ENCODE peak calls at places on chromosomes 4 and X, in five cellular contexts. N is Karpas-422, L is GM23338, O is OCI-LY7, M is HepG2. K is an unnamed sample.

GRCh38 chrX:105610401-105610800 is 211.9 kb upstream of the NRK start:
- DNase-seq in N (no peak), O (no peak), L (no peak), M (no peak), K (peak; percentile 35)

GRCh38 chr4:187603093-187603395 is 392.5 kb upstream of the ZFP42 start:
- DNase-seq in O (no peak), M (no peak), N (no peak), L (no peak), K (no peak)

GRCh38 chrX:8586953-8587352 is 122.3 kb downstream of the VCX3B start:
- DNase-seq in L (no peak), M (no peak), N (no peak), O (no peak), K (no peak)

GRCh38 chr4:179195887-179196286 is 1753.7 kb upstream of the AGA start:
- DNase-seq in M (no peak), O (no peak), L (no peak), N (no peak), K (no peak)

GRCh38 chrX:37755073-37755472 is 24.8 kb upstream of the CYBB start:
- DNase-seq in N (peak; percentile 78), M (no peak), O (peak; percentile 86), L (no peak), K (no peak)

GRCh38 chr4:1055721-1056590 is 44.5 kb downstream of the FGFRL1 start:
- DNase-seq in O (peak; percentile 80), L (peak; percentile 66), M (no peak), N (peak; percentile 78), K (no peak)

GRCh38 chr4:172850838-172851237 is 317.8 kb upstream of the GALNT7 start:
- DNase-seq in N (no peak), L (no peak), M (no peak), O (no peak), K (peak; percentile 88)

GRCh38 chr4:57077550-57078311 is 32.5 kb downstream of the IGFBP7 start:
- DNase-seq in M (peak; percentile 50), N (no peak), L (peak; percentile 84), O (no peak), K (peak; percentile 88)

GRCh38 chr4:17619416-17620105 is 5.1 kb downstream of the MED28 start:
- DNase-seq in O (no peak), M (no peak), N (no peak), L (no peak), K (no peak)
- H3K36me3 ChIP-seq in O (peaks cover 82% of the 10 kb centered on the region), M (peaks cover 20% of the 10 kb centered on the region), N (peaks cover 51% of the 10 kb centered on the region), L (peaks cover 50% of the 10 kb centered on the region), K (peaks cover 30% of the 10 kb centered on the region)

DNA sequence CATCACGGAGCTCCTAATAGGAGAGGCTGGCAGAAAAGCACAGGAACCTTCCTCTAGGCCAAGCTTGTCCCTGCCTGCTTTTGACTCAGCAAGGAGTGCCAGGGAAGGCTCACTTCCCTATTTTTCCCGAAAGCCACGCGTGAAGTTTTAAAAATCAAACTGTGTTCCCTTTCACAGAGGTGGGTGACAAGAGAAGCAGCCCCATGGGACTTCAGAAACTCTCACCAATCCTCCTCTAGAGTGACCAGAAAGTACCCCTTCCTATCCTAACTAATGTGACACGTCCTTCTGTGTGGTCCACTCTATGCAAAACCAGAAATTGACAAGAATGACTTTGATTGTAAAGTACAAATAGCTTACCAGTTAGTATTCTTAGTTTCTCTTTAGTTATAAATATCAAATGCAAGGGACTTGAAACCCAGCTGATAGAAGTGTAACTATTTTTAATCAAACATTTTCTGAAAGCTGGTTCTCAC is 41.9 kb downstream of the NFKB1 start:
- DNase-seq in M (no peak), N (no peak), O (no peak), L (no peak), K (peak; percentile 58)
- H3K4me2 ChIP-seq in M (no peak overlapping the region), N (no peak overlapping the region), O (no peak overlapping the region), L (no peak overlapping the region), K (peak overlapping the region; percentile 80)

DNA sequence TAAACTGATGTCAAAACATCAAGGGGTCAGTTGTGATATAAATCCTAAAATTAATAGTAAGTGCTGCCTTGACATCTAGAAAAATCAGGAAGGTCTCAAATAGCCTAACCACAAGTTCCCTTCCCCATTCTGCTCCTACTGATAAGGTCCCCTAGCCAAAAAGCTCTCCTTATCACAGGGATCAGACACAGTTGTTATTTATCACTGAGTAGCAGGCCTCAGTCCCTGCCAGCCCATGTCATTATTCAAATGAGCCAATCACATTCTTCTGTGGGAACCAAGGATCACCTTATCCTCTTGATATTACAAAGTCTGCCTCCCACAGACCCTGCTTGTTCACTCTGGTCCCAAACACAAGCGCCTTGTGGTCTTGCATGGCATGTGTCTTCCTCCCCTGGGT is 23.3 kb upstream of the TMEM255A start:
- DNase-seq in O (no peak), M (no peak), N (no peak), L (no peak), K (no peak)
- H2AFZ ChIP-seq in O (no peak overlapping the region), M (no peak overlapping the region), N (no peak overlapping the region), L (no peak overlapping the region), K (no peak overlapping the region)

GRCh38 chrX:69024287-69024686 is 141.0 kb downstream of the PJA1 start:
- DNase-seq in M (no peak), L (no peak), O (no peak), N (no peak), K (no peak)
- H3K36me3 ChIP-seq in M (no peaks in the 10 kb centered on the region), L (no peaks in the 10 kb centered on the region), O (no peaks in the 10 kb centered on the region), N (no peaks in the 10 kb centered on the region), K (no peaks in the 10 kb centered on the region)

DNA sequence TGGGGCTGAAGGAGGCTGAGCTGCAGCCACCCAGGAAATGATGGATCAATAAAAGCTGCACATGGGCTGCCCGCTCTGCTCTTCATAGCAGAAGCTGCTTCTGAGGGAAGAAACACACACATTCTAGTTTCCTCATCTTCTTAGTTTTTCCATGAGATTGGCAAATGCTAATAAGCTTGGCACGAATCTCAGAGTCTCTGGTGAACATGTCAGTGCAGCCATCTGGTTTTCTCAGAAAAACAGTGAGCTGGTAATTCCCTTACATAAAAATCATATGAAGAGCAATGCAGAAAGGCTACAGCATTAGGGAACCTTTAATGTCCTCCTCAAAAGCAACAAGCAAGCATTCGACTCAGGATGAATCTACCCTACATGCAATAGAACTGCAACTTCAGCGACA is 69.9 kb downstream of the GATB start:
- DNase-seq in O (no peak), L (no peak), M (no peak), N (no peak), K (no peak)
- H3K4me2 ChIP-seq in O (no peak overlapping the region), L (no peak overlapping the region), M (no peak overlapping the region), N (no peak overlapping the region), K (no peak overlapping the region)

GRCh38 chrX:3485727-3486126 is 139.3 kb upstream of the MXRA5 start:
- DNase-seq in M (no peak), N (peak; percentile 45), O (no peak), L (peak; percentile 4), K (no peak)
- H2AFZ ChIP-seq in M (no peak overlapping the region), N (peak overlapping the region; percentile 20), O (no peak overlapping the region), L (no peak overlapping the region), K (no peak overlapping the region)

DNA sequence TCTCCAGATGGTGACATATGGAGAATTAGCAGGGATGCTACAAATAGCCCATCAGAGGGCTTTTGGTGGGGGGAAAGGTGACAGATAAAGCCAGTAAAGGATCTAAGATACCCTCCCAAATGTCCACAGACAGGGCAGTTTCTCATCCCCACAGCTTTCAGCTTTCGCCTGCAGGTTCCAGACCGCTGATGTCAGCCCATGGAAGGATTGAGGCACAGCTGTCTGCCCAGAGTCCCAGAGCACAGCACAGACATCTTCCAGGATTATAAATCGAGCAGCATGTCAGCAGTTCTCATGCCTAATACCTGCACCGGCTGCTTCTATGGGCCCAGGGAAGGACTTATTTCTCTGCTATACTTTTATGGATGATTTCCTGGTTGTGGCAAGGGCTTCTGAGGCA is 96.7 kb upstream of the MXRA5 start:
- DNase-seq in N (no peak), M (no peak), O (no peak), L (no peak), K (no peak)
- H3K36me3 ChIP-seq in N (no peaks in the 10 kb centered on the region), M (no peaks in the 10 kb centered on the region), O (no peaks in the 10 kb centered on the region), L (no peaks in the 10 kb centered on the region), K (no peaks in the 10 kb centered on the region)

GRCh38 chr4:54440394-54441223 is 211.5 kb downstream of the PDGFRA start:
- DNase-seq in N (peak; percentile 59), L (peak; percentile 66), O (peak; percentile 9), M (no peak), K (peak; percentile 18)
- H3K4me2 ChIP-seq in N (no peak overlapping the region), L (no peak overlapping the region), O (no peak overlapping the region), M (no peak overlapping the region), K (peak overlapping the region; percentile 41)

K was measured in mammary epithelial cell.